ENCODE peak calls at places on chromosomes 16 and 17, in four cellular contexts. Y, N, V and H are unnamed samples. For H3K4me1, the result is how much of the 10 kb centered on the place peaks cover.

GRCh38 chr17:17315142-17315821 is 12.1 kb downstream of the NT5M start:
- DNase-seq in V (no peak), Y (no peak), N (no peak), H (no peak)

GRCh38 chr17:19647697-19648474 is 665 bp upstream of the ALDH3A2 start:
- DNase-seq in N (peak), Y (peak), V (peak), H (peak)

GRCh38 chr16:1781758-1782407 is 488 bp downstream of the SPSB3 start:
- DNase-seq in N (no peak), Y (peak), V (no peak), H (peak)

GRCh38 chr17:78769200-78769773 is 12.8 kb downstream of the CYTH1 start:
- DNase-seq in N (no peak), V (no peak), Y (no peak), H (no peak)

GRCh38 chr17:29115906-29116651 is 64.1 kb downstream of the MYO18A start:
- DNase-seq in V (no peak), Y (peak), N (no peak), H (no peak)

GRCh38 chr16:81324808-81325207 is 10.0 kb downstream of the GAN start:
- DNase-seq in N (no peak), V (no peak), Y (no peak), H (no peak)

GRCh38 chr17:31738488-31738887 is 120.6 kb downstream of the COPRS start:
- DNase-seq in Y (no peak), N (no peak), V (peak), H (no peak)

GRCh38 chr16:80931985-80932720 is 74.5 kb downstream of the CMC2 start:
- DNase-seq in N (no peak), V (peak), Y (peak), H (peak)

GRCh38 chr16:273547-274421 is 2.0 kb downstream of the RGS11 start:
- DNase-seq in N (no peak), V (no peak), Y (no peak), H (peak)

GRCh38 chr16:20004931-20005330 is 68.8 kb downstream of the GPR139 start:
- DNase-seq in N (no peak), Y (no peak), V (no peak), H (no peak)

GRCh38 chr17:38970804-38971203 is 3.6 kb upstream of the FBXO47 start:
- DNase-seq in Y (no peak), N (no peak), V (no peak), H (no peak)

GRCh38 chr16:55118701-55119260 is 188.1 kb downstream of the IRX5 start:
- DNase-seq in N (no peak), Y (no peak), V (no peak), H (no peak)

GRCh38 chr17:61413654-61414133 is 14.1 kb downstream of the TBX2 start:
- DNase-seq in N (no peak), V (no peak), Y (no peak), H (no peak)

GRCh38 chr16:88982286-88983084 is 5.5 kb upstream of the CBFA2T3 start:
- DNase-seq in Y (no peak), V (no peak), N (no peak), H (no peak)

GRCh38 chr16:88922826-88923410 is 54.1 kb downstream of the CBFA2T3 start:
- DNase-seq in N (no peak), Y (no peak), V (no peak), H (no peak)

GRCh38 chr17:8490256-8491023 is 54.8 kb downstream of the NDEL1 start:
- DNase-seq in V (no peak), Y (no peak), N (no peak), H (no peak)

GRCh38 chr17:70040336-70040735 is 34.7 kb upstream of the KCNJ16 start:
- DNase-seq in N (no peak), V (no peak), Y (no peak), H (no peak)

GRCh38 chr16:46768809-46769208 is 20.7 kb upstream of the MYLK3 start:
- DNase-seq in V (no peak), Y (no peak), N (no peak), H (no peak)

GRCh38 chr17:81388612-81389367 is 6.5 kb upstream of the BAHCC1 start:
- DNase-seq in Y (peak), V (no peak), N (no peak), H (no peak)

GRCh38 chr16:88936008-88936912 is 40.7 kb downstream of the CBFA2T3 start:
- DNase-seq in V (peak), N (peak), Y (no peak), H (no peak)

GRCh38 chr17:8696951-8697745 is 47.5 kb downstream of the CCDC42 start:
- DNase-seq in Y (no peak), V (no peak), N (no peak), H (no peak)

GRCh38 chr17:67606896-67607604 is 110.7 kb upstream of the NOL11 start:
- DNase-seq in Y (no peak), V (peak), N (no peak), H (peak)

GRCh38 chr17:67613961-67614360 is 103.8 kb upstream of the NOL11 start:
- DNase-seq in Y (no peak), V (no peak), N (no peak), H (no peak)

GRCh38 chr17:67608691-67609090 is 109.0 kb upstream of the NOL11 start:
- DNase-seq in V (no peak), Y (no peak), N (no peak), H (no peak)

GRCh38 chr17:67606471-67606870 is 111.3 kb upstream of the NOL11 start:
- DNase-seq in Y (no peak), N (no peak), V (peak), H (peak)

GRCh38 chr17:67610061-67610460 is 107.7 kb upstream of the NOL11 start:
- DNase-seq in V (no peak), Y (no peak), N (no peak), H (no peak)
- H3K4me1 ChIP-seq in V (under half), Y (under half), N (under half), H (under half)

GRCh38 chr16:66705790-66706505 is 9.4 kb upstream of the CMTM4 start:
- DNase-seq in N (peak), Y (no peak), V (peak), H (peak)
- H3K27ac ChIP-seq in N (peak), Y (no peak), V (peak), H (peak)

GRCh38 chr16:51154271-51155171 is 3.5 kb upstream of the SALL1 start:
- DNase-seq in V (no peak), N (no peak), Y (peak), H (no peak)
- H3K4me3 ChIP-seq in V (peak), N (peak), Y (peak), H (no peak)

DNA sequence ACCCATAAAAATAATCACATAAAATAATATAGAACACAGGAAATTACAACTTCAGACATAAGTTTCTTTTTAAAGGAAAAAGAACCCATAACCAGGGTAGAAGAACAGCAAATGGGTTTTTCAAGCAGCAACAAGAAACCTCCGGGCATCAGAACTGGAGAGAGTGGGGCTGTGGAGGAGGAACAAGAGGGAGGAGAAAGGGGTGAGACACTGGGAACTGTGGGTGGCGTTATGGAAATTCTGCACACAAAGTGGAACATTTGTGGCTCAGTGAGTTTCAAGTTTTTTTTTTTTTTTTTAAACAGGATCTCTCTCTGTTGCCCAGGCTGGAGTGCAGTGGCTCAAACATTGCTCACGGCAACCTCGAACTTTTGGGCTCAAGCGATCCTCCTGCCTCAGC is 22.6 kb downstream of the EMP2 start:
- DNase-seq in V (no peak), N (no peak), Y (no peak), H (no peak)
- H3K4me1 ChIP-seq in V (half or more), N (half or more), Y (under half), H (under half)

DNA sequence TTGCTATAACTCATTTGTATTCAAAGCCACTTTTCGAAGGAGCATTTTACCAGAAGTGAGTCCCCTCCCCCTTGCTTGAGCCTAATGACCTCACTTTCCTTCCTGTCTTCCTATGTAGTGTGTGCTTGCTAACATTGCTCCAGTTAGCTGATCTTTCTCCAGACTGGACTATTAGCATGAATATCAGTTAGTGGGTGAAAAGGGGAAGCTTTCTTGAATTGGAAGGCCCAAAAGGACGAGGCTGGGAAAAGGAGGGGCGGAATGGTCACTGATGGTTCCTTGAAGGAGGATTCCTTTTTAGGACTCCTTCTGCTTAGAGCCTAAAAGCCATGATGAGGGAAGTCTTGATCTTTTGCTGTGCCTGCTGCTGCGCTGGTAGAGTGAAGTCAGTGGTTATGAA is 11.9 kb downstream of the MAP3K3 start:
- DNase-seq in Y (no peak), V (peak), N (no peak), H (no peak)
- H3K27ac ChIP-seq in Y (no peak), V (peak), N (peak), H (no peak)